ENCODE peak calls at places on chromosomes 13 and 19, in eight cellular contexts. Y, X, Z, L, S, O, V and D are unnamed samples.

GRCh38 chr19:58021541-58022282 is 12.1 kb upstream of the ZSCAN1 start:
- DNase-seq in Z (peak), X (no peak), L (peak), S (peak), V (peak), Y (peak), O (peak), D (peak)

GRCh38 chr13:24905242-24905641 is 141.3 kb downstream of the RNF17 start:
- DNase-seq in Z (no peak), S (no peak), Y (no peak), L (peak), V (no peak), O (peak), X (no peak), D (no peak)

GRCh38 chr19:10422846-10423245 is 2.5 kb downstream of the PDE4A start:
- DNase-seq in Z (no peak), O (no peak), L (no peak), S (no peak), X (no peak), V (no peak), Y (no peak), D (no peak)

GRCh38 chr19:51327066-51327985 is 14.6 kb downstream of the VSIG10L start:
- DNase-seq in V (peak), X (no peak), L (peak), Z (no peak), S (peak), Y (peak), O (peak), D (no peak)

GRCh38 chr13:97238432-97238831 is 16.3 kb downstream of the MBNL2 start:
- DNase-seq in O (no peak), Y (no peak), S (no peak), X (no peak), V (no peak), L (no peak), Z (no peak), D (no peak)

GRCh38 chr19:5125797-5126497 is 157.0 kb downstream of the KDM4B start:
- DNase-seq in S (no peak), Y (no peak), X (no peak), V (no peak), Z (no peak), O (peak), L (no peak), D (no peak)

GRCh38 chr19:8505680-8506401 is 3.4 kb upstream of the PRAM1 start:
- DNase-seq in L (peak), Z (peak), V (peak), O (peak), S (peak), Y (peak), X (peak), D (peak)

GRCh38 chr19:49820125-49820524 is 2.0 kb downstream of the MED25 start:
- DNase-seq in X (no peak), Y (no peak), S (peak), Z (no peak), O (no peak), V (no peak), L (peak), D (no peak)

GRCh38 chr19:7743425-7743841 is 3.9 kb downstream of the CD209 start:
- DNase-seq in Z (no peak), Y (no peak), L (no peak), X (no peak), O (no peak), V (no peak), S (no peak), D (no peak)

GRCh38 chr13:49098771-49099512 is 121.2 kb upstream of the MLNR start:
- DNase-seq in Z (no peak), V (no peak), O (peak), X (no peak), Y (no peak), S (no peak), L (peak), D (no peak)